ENCODE peak calls at places on chromosomes 11 and 22, in six cellular contexts. One of them, this sample, is unnamed.

GRCh38 chr11:34860034-34860433 is 56.1 kb downstream of the APIP start:
- DNase-seq in AG04450: no peak
- DNase-seq in cardiac muscle cell: no peak
- DNase-seq in heart right ventricle: no peak
- DNase-seq in BE2C: no peak
- DNase-seq in BJ: no peak
- DNase-seq in this sample: no peak

GRCh38 chr11:35390737-35391682 is 28.3 kb downstream of the SLC1A2 start:
- DNase-seq in AG04450: no peak
- DNase-seq in cardiac muscle cell: peak; percentile 79
- DNase-seq in heart right ventricle: no peak
- DNase-seq in BE2C: no peak
- DNase-seq in BJ: no peak
- DNase-seq in this sample: peak; percentile 83

GRCh38 chr22:35218079-35218478 is 39.2 kb upstream of the HMGXB4 start:
- DNase-seq in AG04450: no peak
- DNase-seq in cardiac muscle cell: no peak
- DNase-seq in heart right ventricle: no peak
- DNase-seq in BE2C: no peak
- DNase-seq in BJ: no peak
- DNase-seq in this sample: peak; percentile 5

GRCh38 chr11:71266114-71266833 is 13.9 kb upstream of the SHANK2 start:
- DNase-seq in AG04450: no peak
- DNase-seq in cardiac muscle cell: no peak
- DNase-seq in heart right ventricle: no peak
- DNase-seq in BE2C: no peak
- DNase-seq in BJ: no peak
- DNase-seq in this sample: no peak

GRCh38 chr11:10413268-10413667 is 41.8 kb upstream of the AMPD3 start:
- DNase-seq in AG04450: no peak
- DNase-seq in cardiac muscle cell: peak; percentile 26
- DNase-seq in heart right ventricle: no peak
- DNase-seq in BE2C: peak; percentile 18
- DNase-seq in BJ: no peak
- DNase-seq in this sample: peak; percentile 74

GRCh38 chr11:35791088-35791958 is 128.7 kb downstream of the TRIM44 start:
- DNase-seq in AG04450: peak; percentile 16
- DNase-seq in cardiac muscle cell: no peak
- DNase-seq in heart right ventricle: no peak
- DNase-seq in BE2C: no peak
- DNase-seq in BJ: no peak
- DNase-seq in this sample: peak; percentile 38

GRCh38 chr11:61119055-61119454 is 16.8 kb downstream of the CD5 start:
- DNase-seq in AG04450: no peak
- DNase-seq in cardiac muscle cell: no peak
- DNase-seq in heart right ventricle: no peak
- DNase-seq in BE2C: no peak
- DNase-seq in BJ: no peak
- DNase-seq in this sample: no peak

GRCh38 chr22:27057717-27058116 is 400.3 kb downstream of the MIAT start:
- DNase-seq in AG04450: no peak
- DNase-seq in cardiac muscle cell: no peak
- DNase-seq in heart right ventricle: no peak
- DNase-seq in BE2C: no peak
- DNase-seq in BJ: no peak
- DNase-seq in this sample: peak; percentile 15

GRCh38 chr11:28615542-28615941 is 507.4 kb downstream of the METTL15 start:
- DNase-seq in AG04450: no peak
- DNase-seq in cardiac muscle cell: no peak
- DNase-seq in heart right ventricle: no peak
- DNase-seq in BE2C: no peak
- DNase-seq in BJ: no peak
- DNase-seq in this sample: no peak

GRCh38 chr11:119481667-119482400 is 58.9 kb upstream of the THY1 start:
- DNase-seq in AG04450: no peak
- DNase-seq in cardiac muscle cell: no peak
- DNase-seq in heart right ventricle: peak; percentile 33
- DNase-seq in BE2C: peak; percentile 29
- DNase-seq in BJ: no peak
- DNase-seq in this sample: no peak

GRCh38 chr11:84721561-84721961 is 905.6 kb downstream of the DLG2 start:
- DNase-seq in AG04450: no peak
- DNase-seq in cardiac muscle cell: no peak
- DNase-seq in heart right ventricle: no peak
- DNase-seq in BE2C: no peak
- DNase-seq in BJ: no peak
- DNase-seq in this sample: no peak

GRCh38 chr11:12183827-12184620 is 73.6 kb downstream of the MICAL2 start:
- DNase-seq in AG04450: no peak
- DNase-seq in cardiac muscle cell: no peak
- DNase-seq in heart right ventricle: no peak
- DNase-seq in BE2C: no peak
- DNase-seq in BJ: no peak
- DNase-seq in this sample: no peak

GRCh38 chr11:12180257-12181205 is 70.1 kb downstream of the MICAL2 start:
- DNase-seq in AG04450: no peak
- DNase-seq in cardiac muscle cell: peak; percentile 33
- DNase-seq in heart right ventricle: no peak
- DNase-seq in BE2C: no peak
- DNase-seq in BJ: no peak
- DNase-seq in this sample: no peak

GRCh38 chr11:12185106-12185690 is 74.8 kb downstream of the MICAL2 start:
- DNase-seq in AG04450: no peak
- DNase-seq in cardiac muscle cell: no peak
- DNase-seq in heart right ventricle: no peak
- DNase-seq in BE2C: no peak
- DNase-seq in BJ: no peak
- DNase-seq in this sample: no peak

GRCh38 chr11:12184696-12185095 is 74.3 kb downstream of the MICAL2 start:
- DNase-seq in AG04450: no peak
- DNase-seq in cardiac muscle cell: no peak
- DNase-seq in heart right ventricle: no peak
- DNase-seq in BE2C: no peak
- DNase-seq in BJ: no peak
- DNase-seq in this sample: peak; percentile 63

DNA sequence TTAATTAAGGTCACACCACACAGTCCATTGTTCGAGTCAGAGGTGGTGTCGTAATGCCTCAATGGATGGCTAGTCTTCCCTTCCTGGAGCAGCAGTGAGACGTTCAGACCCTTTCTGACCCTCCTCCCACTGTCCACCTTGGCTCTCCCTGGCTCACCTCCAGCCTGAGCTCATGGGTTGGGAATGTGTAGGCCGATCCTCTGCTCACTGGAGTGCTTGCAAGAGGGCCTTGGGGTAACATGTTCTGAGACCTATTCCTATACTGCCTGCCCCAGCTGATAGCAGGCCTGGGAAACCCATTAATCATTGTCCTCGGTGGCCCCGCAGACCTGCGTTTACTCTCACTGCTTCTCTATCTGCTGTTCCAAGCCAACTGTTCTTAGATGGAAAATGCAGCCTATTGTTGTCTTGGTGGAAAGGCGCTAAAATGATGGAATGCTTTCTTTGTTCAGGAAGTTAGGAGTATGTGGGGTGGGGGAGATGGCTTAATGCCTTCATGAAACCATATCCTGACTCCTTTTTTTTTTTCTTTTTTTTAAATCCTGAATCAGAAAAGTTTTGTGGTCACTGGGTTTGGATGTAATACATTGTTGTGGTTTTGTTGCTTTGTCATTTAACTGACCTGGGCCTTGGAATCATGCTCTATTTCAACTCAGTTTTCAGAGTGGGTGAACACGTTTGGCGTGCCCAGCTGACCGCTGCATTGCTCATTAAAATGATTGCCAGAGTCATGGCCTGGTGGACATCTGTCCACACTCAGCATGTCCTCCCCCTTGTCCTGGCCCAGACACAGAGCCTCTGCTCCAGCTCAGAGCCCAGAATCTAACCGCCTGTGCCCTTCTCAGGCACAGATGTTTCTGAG is 72.5 kb downstream of the MICAL2 start:
- DNase-seq in AG04450: peak; percentile 94
- DNase-seq in cardiac muscle cell: peak; percentile 98
- DNase-seq in heart right ventricle: no peak
- DNase-seq in BE2C: no peak
- DNase-seq in BJ: peak; percentile 96
- DNase-seq in this sample: peak; percentile 94
- H3K4me3 ChIP-seq in AG04450: no peak overlapping the region
- H3K4me3 ChIP-seq in cardiac muscle cell: no peak overlapping the region
- H3K4me3 ChIP-seq in heart right ventricle: no peak overlapping the region
- H3K4me3 ChIP-seq in BE2C: no peak overlapping the region
- H3K4me3 ChIP-seq in BJ: no peak overlapping the region
- H3K4me3 ChIP-seq in this sample: no peak overlapping the region

DNA sequence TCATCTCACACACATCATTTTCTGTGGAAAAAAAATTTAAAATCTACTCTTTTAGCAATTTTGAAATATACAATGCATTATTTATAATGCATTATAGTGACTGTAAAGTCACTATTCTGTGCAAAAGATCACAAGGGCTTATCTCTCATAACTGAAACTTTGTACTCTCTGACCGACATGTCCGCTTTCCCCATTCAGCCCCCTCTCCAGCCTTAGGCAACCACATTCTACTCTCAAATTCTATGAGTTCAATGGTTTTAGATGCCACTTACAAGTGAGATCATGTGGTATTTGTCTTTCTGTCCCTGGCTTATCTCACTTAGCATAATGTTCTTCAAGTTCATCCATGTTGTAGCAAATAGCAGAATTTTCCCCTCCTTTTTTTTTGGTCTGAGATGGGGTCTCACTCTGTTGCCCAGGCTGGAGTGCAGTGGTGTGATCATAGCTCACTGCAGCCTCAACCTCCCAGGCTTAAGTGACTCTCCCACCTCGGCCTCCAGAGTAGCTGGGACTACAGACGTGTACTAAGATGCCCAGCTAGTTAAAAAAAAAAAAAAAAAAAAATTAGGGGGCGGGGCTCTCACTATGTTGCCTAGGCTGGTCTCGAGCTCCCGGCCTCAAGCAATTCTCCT is 44.5 kb downstream of the SYN3 start:
- DNase-seq in AG04450: no peak
- DNase-seq in cardiac muscle cell: no peak
- DNase-seq in heart right ventricle: no peak
- DNase-seq in BE2C: no peak
- DNase-seq in BJ: no peak
- DNase-seq in this sample: no peak
- TF ChIP-seq CTCF in AG04450: no peak
- TF ChIP-seq CTCF in cardiac muscle cell: no peak
- TF ChIP-seq CTCF in heart right ventricle: no peak
- TF ChIP-seq CTCF in BE2C: no peak
- TF ChIP-seq CTCF in BJ: no peak
- TF ChIP-seq CTCF in this sample: no peak

GRCh38 chr11:73313652-73314051 is 5.6 kb downstream of the ARHGEF17 start:
- DNase-seq in AG04450: no peak
- DNase-seq in cardiac muscle cell: no peak
- DNase-seq in heart right ventricle: no peak
- DNase-seq in BE2C: no peak
- DNase-seq in BJ: no peak
- DNase-seq in this sample: no peak
- H3K4me3 ChIP-seq in AG04450: peak overlapping the region; percentile 77
- H3K4me3 ChIP-seq in cardiac muscle cell: no peak overlapping the region
- H3K4me3 ChIP-seq in heart right ventricle: peak overlapping the region; percentile 87
- H3K4me3 ChIP-seq in BE2C: no peak overlapping the region
- H3K4me3 ChIP-seq in BJ: peak overlapping the region; percentile 80
- H3K4me3 ChIP-seq in this sample: peak overlapping the region; percentile 81

GRCh38 chr11:76224461-76225121 is 18.3 kb upstream of the WNT11 start:
- DNase-seq in AG04450: no peak
- DNase-seq in cardiac muscle cell: no peak
- DNase-seq in heart right ventricle: no peak
- DNase-seq in BE2C: no peak
- DNase-seq in BJ: no peak
- DNase-seq in this sample: no peak
- TF ChIP-seq CTCF in AG04450: no peak
- TF ChIP-seq CTCF in cardiac muscle cell: no peak
- TF ChIP-seq CTCF in heart right ventricle: no peak
- TF ChIP-seq CTCF in BE2C: no peak
- TF ChIP-seq CTCF in BJ: no peak
- TF ChIP-seq CTCF in this sample: no peak

GRCh38 chr11:68271023-68271780 is 571 bp downstream of the C11orf24 start:
- DNase-seq in AG04450: peak; percentile 61
- DNase-seq in cardiac muscle cell: peak; percentile 84
- DNase-seq in heart right ventricle: peak; percentile 44
- DNase-seq in BE2C: peak; percentile 86
- DNase-seq in BJ: no peak
- DNase-seq in this sample: peak; percentile 83

GRCh38 chr11:68270334-68271022 is 1.3 kb downstream of the C11orf24 start:
- DNase-seq in AG04450: no peak
- DNase-seq in cardiac muscle cell: no peak
- DNase-seq in heart right ventricle: no peak
- DNase-seq in BE2C: no peak
- DNase-seq in BJ: no peak
- DNase-seq in this sample: no peak

GRCh38 chr11:68275721-68276488 is 4.1 kb upstream of the C11orf24 start:
- DNase-seq in AG04450: no peak
- DNase-seq in cardiac muscle cell: no peak
- DNase-seq in heart right ventricle: no peak
- DNase-seq in BE2C: no peak
- DNase-seq in BJ: no peak
- DNase-seq in this sample: no peak

GRCh38 chr11:68271781-68272608 is at the start of gene C11orf24:
- DNase-seq in AG04450: peak; percentile 82
- DNase-seq in cardiac muscle cell: peak; percentile 97
- DNase-seq in heart right ventricle: peak; percentile 96
- DNase-seq in BE2C: peak; percentile 97
- DNase-seq in BJ: peak; percentile 57
- DNase-seq in this sample: peak; percentile 93

DNA sequence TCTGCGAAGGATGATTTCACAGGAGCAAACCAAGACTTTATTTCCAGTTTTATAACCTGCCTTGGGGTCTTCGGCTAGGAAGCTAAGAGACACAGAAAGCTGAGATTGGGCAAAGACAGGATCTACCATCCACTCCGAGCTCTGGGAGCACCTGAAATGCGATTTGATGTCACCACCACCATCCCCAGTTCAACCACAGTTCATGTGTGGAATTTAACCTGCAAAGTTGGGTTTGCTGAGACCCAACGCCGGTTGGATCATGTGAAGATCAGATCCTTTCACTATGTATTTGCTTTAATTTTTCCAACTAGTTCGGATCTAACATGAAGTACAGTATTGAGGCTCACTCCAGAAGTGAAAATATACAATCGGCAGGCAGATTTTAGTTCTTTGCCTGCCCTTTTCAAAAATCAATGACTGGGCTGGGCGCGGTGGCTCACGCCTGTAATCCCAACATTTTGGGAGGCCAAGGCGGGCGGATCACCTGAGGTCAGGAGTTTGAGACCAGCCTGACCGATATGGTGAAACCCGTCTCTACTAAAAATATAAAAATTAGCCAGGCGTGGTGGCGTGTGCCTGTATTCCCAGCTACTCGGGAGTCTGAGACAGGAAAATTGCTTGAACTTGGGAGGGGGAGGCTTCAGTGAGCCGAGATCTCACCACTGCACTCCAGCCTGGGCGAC is 1.4 kb upstream of the C11orf24 start:
- DNase-seq in AG04450: no peak
- DNase-seq in cardiac muscle cell: no peak
- DNase-seq in heart right ventricle: no peak
- DNase-seq in BE2C: no peak
- DNase-seq in BJ: no peak
- DNase-seq in this sample: no peak
- H3K4me3 ChIP-seq in AG04450: no peak overlapping the region
- H3K4me3 ChIP-seq in cardiac muscle cell: no peak overlapping the region
- H3K4me3 ChIP-seq in heart right ventricle: peak overlapping the region; percentile 81
- H3K4me3 ChIP-seq in BE2C: no peak overlapping the region
- H3K4me3 ChIP-seq in BJ: no peak overlapping the region
- H3K4me3 ChIP-seq in this sample: no peak overlapping the region

This sample was measured in choroid plexus epithelial cell.